ENCODE peak calls at places on chromosomes 13 and 19, in eight cellular contexts. O, N, P, I, L, K, Q and B are unnamed samples.

GRCh38 chr13:113408562-113408961 is 44.6 kb upstream of the GRTP1 start:
- DNase-seq in N (no peak), P (no peak), O (no peak), Q (no peak), K (no peak), L (no peak), I (no peak), B (no peak)

GRCh38 chr19:18895038-18895827 is 725 bp downstream of the CERS1 start:
- DNase-seq in K (peak; percentile 15), N (peak; percentile 50), L (peak; percentile 53), I (peak; percentile 38), Q (peak; percentile 95), P (peak; percentile 59), O (peak; percentile 90), B (peak; percentile 34)

GRCh38 chr19:44796701-44797115 is 12.2 kb upstream of the BCAM start:
- DNase-seq in P (no peak), L (peak; percentile 73), I (no peak), N (no peak), O (peak; percentile 25), K (no peak), Q (no peak), B (peak; percentile 24)

GRCh38 chr19:6381030-6381750 is 5.5 kb upstream of the PSPN start:
- DNase-seq in I (no peak), O (no peak), K (no peak), Q (no peak), N (no peak), L (no peak), P (no peak), B (no peak)

GRCh38 chr19:39968789-39969188 is 2.2 kb upstream of the PSMC4 start:
- DNase-seq in P (no peak), I (no peak), O (no peak), K (no peak), Q (no peak), N (no peak), L (no peak), B (no peak)

GRCh38 chr19:12047868-12048267 is 4.9 kb downstream of the ZNF878 start:
- DNase-seq in K (no peak), I (no peak), O (no peak), N (no peak), P (peak; percentile 17), Q (no peak), L (peak; percentile 45), B (no peak)

GRCh38 chr19:32104465-32105235 is 240.8 kb upstream of the ZNF507 start:
- DNase-seq in O (no peak), K (no peak), P (no peak), L (peak; percentile 35), I (no peak), Q (no peak), N (peak; percentile 83), B (no peak)

GRCh38 chr13:31350560-31350959 is 150.8 kb downstream of the B3GLCT start:
- DNase-seq in N (no peak), O (no peak), K (no peak), Q (no peak), P (peak; percentile 23), I (no peak), L (no peak), B (no peak)

GRCh38 chr13:50801087-50801931 is 42.2 kb downstream of the DLEU7 start:
- DNase-seq in O (peak; percentile 80), Q (peak; percentile 53), L (peak; percentile 71), K (peak; percentile 71), N (peak; percentile 80), I (peak; percentile 27), P (peak; percentile 82), B (peak; percentile 90)

GRCh38 chr19:31249217-31249616 is 100.0 kb downstream of the TSHZ3 start:
- DNase-seq in N (no peak), L (no peak), P (no peak), K (no peak), Q (no peak), O (no peak), I (no peak), B (no peak)

GRCh38 chr19:15195987-15196682 is 4.7 kb downstream of the NOTCH3 start:
- DNase-seq in N (peak; percentile 95), K (no peak), Q (no peak), P (peak; percentile 59), I (peak; percentile 73), O (peak; percentile 70), L (peak; percentile 96), B (no peak)

GRCh38 chr13:91369432-91369831 is 21.9 kb downstream of the MIR17HG start:
- DNase-seq in K (no peak), P (peak; percentile 22), N (no peak), I (no peak), L (peak; percentile 7), Q (no peak), O (no peak), B (no peak)

GRCh38 chr19:1756705-1757445 is 3.6 kb downstream of the ONECUT3 start:
- DNase-seq in Q (no peak), L (no peak), K (no peak), O (no peak), I (no peak), N (no peak), P (no peak), B (no peak)

GRCh38 chr13:38941353-38941945 is 49.2 kb downstream of the STOML3 start:
- DNase-seq in N (no peak), K (no peak), Q (no peak), L (peak; percentile 27), P (no peak), I (no peak), O (no peak), B (no peak)

GRCh38 chr19:54179921-54180452 is 7.0 kb upstream of the TMC4 start:
- DNase-seq in Q (peak; percentile 66), N (peak; percentile 78), L (peak; percentile 16), I (no peak), K (no peak), O (peak; percentile 95), P (peak; percentile 39), B (peak; percentile 75)

GRCh38 chr13:30409911-30410704 is 12.2 kb upstream of the UBE2L5 start:
- DNase-seq in Q (no peak), L (peak; percentile 21), O (no peak), N (peak; percentile 41), K (no peak), I (no peak), P (peak; percentile 94), B (no peak)

GRCh38 chr13:91889641-91890040 is 491.2 kb downstream of the GPC5 start:
- DNase-seq in N (no peak), I (no peak), Q (no peak), L (no peak), O (no peak), P (no peak), K (no peak), B (no peak)

GRCh38 chr19:34499155-34499834 is 17.7 kb downstream of the WTIP start:
- DNase-seq in N (no peak), P (no peak), O (no peak), Q (no peak), K (no peak), I (no peak), L (no peak), B (no peak)
- H3K9me3 ChIP-seq in N (no peaks in the 10 kb centered on the region), P (no peaks in the 10 kb centered on the region), O (no peaks in the 10 kb centered on the region), Q (no peaks in the 10 kb centered on the region), K (no peaks in the 10 kb centered on the region), I (no peaks in the 10 kb centered on the region), L (no peaks in the 10 kb centered on the region), B (no peaks in the 10 kb centered on the region)

DNA sequence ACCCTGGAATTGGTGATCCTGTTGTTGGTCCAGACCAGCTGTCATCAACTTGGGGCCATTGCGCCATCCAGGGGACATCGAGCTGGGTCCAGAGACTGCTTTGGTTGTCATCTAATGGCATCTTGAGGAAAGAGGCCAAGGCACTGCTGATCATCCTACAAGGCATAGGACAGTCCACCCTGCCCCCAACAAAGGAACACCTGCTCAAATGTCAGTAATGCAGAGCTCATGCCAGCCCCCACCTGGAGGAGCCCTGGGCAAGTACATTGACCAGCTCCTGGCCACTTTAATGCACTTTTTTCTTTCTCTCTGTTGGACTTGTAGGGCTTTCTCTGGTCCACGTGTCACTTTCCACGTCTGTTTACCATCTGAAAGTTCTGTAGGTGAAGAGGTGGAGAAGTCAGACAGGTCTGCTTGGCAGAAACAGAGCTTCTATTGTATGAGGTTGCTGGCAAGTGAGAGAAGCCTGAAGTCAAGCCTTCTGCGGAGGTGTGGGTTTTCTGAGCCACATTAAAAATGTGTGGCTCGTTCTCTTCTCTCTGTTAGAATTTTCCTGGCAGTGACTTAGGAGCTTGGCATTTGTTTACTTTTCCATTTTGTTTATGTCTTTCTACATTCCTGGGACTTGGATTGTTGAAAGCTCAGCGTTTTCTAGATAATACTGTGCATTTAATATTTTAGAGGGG is 124.0 kb upstream of the RNF113B start:
- DNase-seq in N (peak; percentile 57), P (peak; percentile 67), Q (no peak), L (peak; percentile 76), K (no peak), O (no peak), I (no peak), B (no peak)
- H3K4me3 ChIP-seq in N (no peak overlapping the region), P (peak overlapping the region; percentile 37), Q (no peak overlapping the region), L (peak overlapping the region; percentile 54), K (no peak overlapping the region), O (no peak overlapping the region), I (no peak overlapping the region), B (no peak overlapping the region)

GRCh38 chr19:41619018-41619571 is 7.8 kb downstream of the CEACAM4 start:
- DNase-seq in L (no peak), I (no peak), P (no peak), O (no peak), Q (no peak), K (no peak), N (no peak), B (no peak)

GRCh38 chr19:41621654-41622053 is 5.2 kb downstream of the CEACAM4 start:
- DNase-seq in L (no peak), K (no peak), N (no peak), Q (no peak), I (no peak), P (no peak), O (no peak), B (no peak)

GRCh38 chr19:41617941-41618730 is 8.7 kb downstream of the CEACAM4 start:
- DNase-seq in K (no peak), N (no peak), L (no peak), O (no peak), P (no peak), I (no peak), Q (no peak), B (no peak)

GRCh38 chr19:41616785-41617621 is 9.9 kb downstream of the CEACAM4 start:
- DNase-seq in K (peak; percentile 27), P (peak; percentile 44), Q (no peak), N (peak; percentile 21), L (peak; percentile 44), O (peak; percentile 29), I (no peak), B (peak; percentile 7)

DNA sequence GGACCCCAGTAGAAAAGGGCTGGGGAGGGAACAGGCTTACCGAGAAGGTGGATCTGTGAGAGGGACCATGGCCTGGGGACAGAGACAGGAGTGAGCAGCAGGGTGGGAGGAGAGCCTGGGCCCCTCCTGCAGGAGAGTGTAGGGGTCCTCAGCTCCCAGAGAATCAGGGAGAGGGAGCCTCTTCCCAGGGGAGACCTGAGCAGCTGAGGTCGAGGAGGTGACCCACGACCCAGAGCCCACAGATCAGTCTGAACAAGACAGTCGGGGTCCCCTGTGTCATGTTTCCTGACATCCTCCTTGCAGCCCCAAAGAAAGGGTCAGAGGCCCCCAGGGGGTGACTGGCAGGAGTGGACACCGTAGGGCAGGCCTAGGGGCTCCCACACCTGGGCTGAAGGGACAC is 6.7 kb downstream of the CEACAM4 start:
- DNase-seq in O (no peak), N (no peak), P (no peak), Q (no peak), K (no peak), L (no peak), I (no peak), B (no peak)
- TF ChIP-seq EZH2phosphoT487 in O (no peak), N (no peak), P (no peak), Q (no peak), K (no peak), L (no peak), I (no peak), B (no peak)

GRCh38 chr19:21164541-21164940 is 22.7 kb downstream of the ZNF431 start:
- DNase-seq in I (no peak), P (no peak), K (no peak), L (no peak), N (no peak), O (no peak), Q (no peak), B (no peak)

GRCh38 chr19:21158523-21159135 is 16.8 kb downstream of the ZNF431 start:
- DNase-seq in P (peak; percentile 55), Q (no peak), O (no peak), N (no peak), K (no peak), L (peak; percentile 8), I (no peak), B (no peak)
- H3K9me3 ChIP-seq in P (no peaks in the 10 kb centered on the region), Q (no peaks in the 10 kb centered on the region), O (no peaks in the 10 kb centered on the region), N (no peaks in the 10 kb centered on the region), K (no peaks in the 10 kb centered on the region), L (no peaks in the 10 kb centered on the region), I (no peaks in the 10 kb centered on the region), B (peaks cover 24% of the 10 kb centered on the region)